ENCODE peak calls at places on chromosomes 7 and 10, in five cellular contexts. V is stimulated activated CD4-positive, alpha-beta T cell treated with anti-CD3 and anti-CD28 coated beads, Interleukin-1b, Interleukin-23, amount 100 ng/mL, for 1 hour; S is lung microvascular endothelial cell; X is cardiac septum; O is cardiac muscle cell. A is an unnamed sample.

GRCh38 chr7:107668296-107668695 is 7.7 kb downstream of the SLC26A4 start:
- DNase-seq in V (no peak), S (no peak), X (no peak), O (no peak), A (no peak)

GRCh38 chr7:88109612-88110011 is 110.2 kb downstream of the SRI start:
- DNase-seq in V (no peak), S (no peak), X (no peak), O (no peak), A (no peak)

GRCh38 chr7:133510326-133511055 is 257.6 kb downstream of the EXOC4 start:
- DNase-seq in V (no peak), S (peak), X (no peak), O (no peak), A (no peak)

GRCh38 chr10:79221110-79222051 is 125.9 kb upstream of the PPIF start:
- DNase-seq in V (no peak), S (peak), X (peak), O (peak), A (peak)

GRCh38 chr10:128322106-128322505 is 195.9 kb upstream of the MKI67 start:
- DNase-seq in V (no peak), S (no peak), X (no peak), O (no peak), A (no peak)

GRCh38 chr10:4151466-4151865 is 366.5 kb upstream of the KLF6 start:
- DNase-seq in V (no peak), S (no peak), X (no peak), O (peak), A (no peak)

GRCh38 chr7:50436133-50436802 is 13.9 kb downstream of the FIGNL1 start:
- DNase-seq in V (no peak), S (peak), X (no peak), O (no peak), A (no peak)

GRCh38 chr7:44057849-44058758 is 7.3 kb downstream of the PGAM2 start:
- DNase-seq in V (no peak), S (no peak), X (peak), O (no peak), A (peak)

GRCh38 chr10:114967071-114967470 is 29.1 kb downstream of the TRUB1 start:
- DNase-seq in V (no peak), S (peak), X (no peak), O (no peak), A (no peak)

GRCh38 chr10:127832456-127832855 is 60.3 kb downstream of the CLRN3 start:
- DNase-seq in V (no peak), S (no peak), X (no peak), O (no peak), A (no peak)

GRCh38 chr10:120456626-120457430 is at the start of gene PLPP4:
- DNase-seq in V (no peak), S (peak), X (no peak), O (peak), A (no peak)

GRCh38 chr7:142782922-142783900 is 12.4 kb downstream of the PRSS2 start:
- DNase-seq in V (peak), S (peak), X (peak), O (peak), A (peak)

GRCh38 chr7:132249591-132249971 is 326.7 kb downstream of the PLXNA4 start:
- DNase-seq in V (no peak), S (peak), X (no peak), O (peak), A (no peak)

GRCh38 chr10:112926906-112927688 is 22.9 kb upstream of the TCF7L2 start:
- DNase-seq in V (no peak), S (no peak), X (no peak), O (no peak), A (no peak)

GRCh38 chr7:81715984-81716588 is 53.8 kb downstream of the HGF start:
- DNase-seq in V (no peak), S (peak), X (no peak), O (peak), A (no peak)

GRCh38 chr7:102012941-102013461 is 195.6 kb downstream of the CUX1 start:
- DNase-seq in V (no peak), S (no peak), X (no peak), O (no peak), A (no peak)

GRCh38 chr10:91163269-91163708 is 57.2 kb upstream of the PCGF5 start:
- DNase-seq in V (peak), S (peak), X (peak), O (peak), A (peak)

A was measured in spleen.